ENCODE peak calls at places on chromosomes 6 and 20, in six cellular contexts. V is aorta, P is spleen, Y is astrocyte, H is tibial nerve, J is RWPE1. N is an unnamed sample.

GRCh38 chr6:131924881-131925474 is 26.2 kb downstream of the CCN2 start:
- DNase-seq in V (no peak), P (no peak), Y (peak), H (no peak), J (peak), N (no peak)

GRCh38 chr6:894274-894673 is 201.3 kb upstream of the EXOC2 start:
- DNase-seq in V (no peak), P (no peak), Y (no peak), H (no peak), J (no peak), N (no peak)

GRCh38 chr20:11918280-11918952 is 723 bp downstream of the BTBD3 start:
- DNase-seq in V (no peak), P (no peak), Y (no peak), H (no peak), J (no peak), N (peak)

GRCh38 chr20:36435799-36436541 is 105.3 kb upstream of the MYL9 start:
- DNase-seq in V (peak), P (peak), Y (peak), H (peak), J (peak), N (peak)

GRCh38 chr6:140602431-140602836 is 1228.0 kb upstream of the CITED2 start:
- DNase-seq in V (no peak), P (no peak), Y (peak), H (no peak), J (no peak), N (no peak)

GRCh38 chr6:21229061-21229460 is 364.5 kb upstream of the SOX4 start:
- DNase-seq in V (no peak), P (no peak), Y (no peak), H (no peak), J (no peak), N (no peak)

GRCh38 chr20:58048096-58048702 is 180.3 kb downstream of the ANKRD60 start:
- DNase-seq in V (peak), P (no peak), Y (peak), H (no peak), J (peak), N (no peak)

GRCh38 chr6:99879431-99879830 is 114.6 kb downstream of the MCHR2 start:
- DNase-seq in V (no peak), P (no peak), Y (no peak), H (no peak), J (no peak), N (no peak)

GRCh38 chr6:3776881-3777507 is 25.5 kb upstream of the PXDC1 start:
- DNase-seq in V (no peak), P (no peak), Y (no peak), H (no peak), J (peak), N (no peak)

GRCh38 chr20:63416109-63416430 is 54.9 kb upstream of the CHRNA4 start:
- DNase-seq in V (no peak), P (no peak), Y (no peak), H (no peak), J (no peak), N (no peak)

GRCh38 chr6:4776967-4777925 is 1.0 kb downstream of the CDYL start:
- DNase-seq in V (no peak), P (no peak), Y (peak), H (peak), J (no peak), N (peak)

GRCh38 chr6:73525546-73526330 is 4.9 kb upstream of the EEF1A1 start:
- DNase-seq in V (no peak), P (no peak), Y (no peak), H (no peak), J (no peak), N (no peak)
- H3K27ac ChIP-seq in V (no peak), P (no peak), Y (no peak), H (no peak), J (no peak), N (peak)

GRCh38 chr6:169452869-169453186 is 199.2 kb upstream of the THBS2 start:
- DNase-seq in V (no peak), P (no peak), Y (no peak), H (no peak), J (no peak), N (no peak)
- H3K27ac ChIP-seq in V (peak), P (peak), Y (no peak), H (peak), J (no peak), N (peak)

DNA sequence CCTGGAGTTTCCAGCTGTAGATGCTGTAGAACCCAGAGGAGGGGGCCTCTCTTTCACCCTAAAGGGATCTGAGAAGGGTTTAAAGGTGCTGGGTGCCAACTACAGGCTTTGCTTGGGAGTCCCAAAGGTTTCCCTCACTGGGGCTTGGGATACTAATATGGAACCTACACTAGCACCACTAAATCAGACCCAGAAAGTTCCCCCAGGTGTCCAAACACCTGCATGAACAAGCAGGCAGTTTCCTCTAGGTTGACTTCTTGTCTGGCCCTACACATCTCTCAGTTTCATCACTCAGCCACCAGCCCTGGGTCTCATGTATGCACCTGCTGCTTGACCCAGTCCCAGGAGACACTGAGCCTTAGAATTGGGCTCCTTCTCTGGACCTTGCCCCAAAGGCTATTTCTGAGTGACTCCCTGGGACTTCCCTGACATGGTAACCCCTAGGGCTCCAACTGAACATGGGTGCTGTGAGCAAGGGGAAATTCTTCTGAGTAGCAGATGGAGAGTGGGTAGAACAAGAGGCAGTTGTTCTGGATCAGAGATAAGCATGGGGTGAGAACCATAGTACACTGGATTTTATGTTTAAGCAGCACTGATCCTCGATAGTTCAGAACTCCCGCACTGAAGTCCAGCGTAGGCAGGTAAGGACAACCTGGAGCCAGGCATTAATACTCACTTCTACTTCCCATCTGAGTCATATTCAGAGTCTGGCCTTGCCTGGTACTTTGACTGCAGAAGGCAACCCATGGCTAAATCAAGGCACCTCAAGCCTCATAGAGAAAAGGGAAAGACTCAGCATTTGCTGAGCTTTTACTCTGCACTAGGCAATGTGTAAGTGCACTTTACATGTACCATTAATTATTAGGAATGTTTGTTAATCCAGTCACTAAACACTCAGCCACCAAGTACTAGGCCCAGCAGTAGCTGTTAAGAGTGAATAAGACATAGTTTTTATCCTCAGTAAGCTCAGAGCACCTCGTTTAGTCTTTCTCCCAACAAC is 16.8 kb downstream of the BCL2L1 start:
- DNase-seq in V (no peak), P (peak), Y (no peak), H (no peak), J (no peak), N (no peak)
- H3K27ac ChIP-seq in V (peak), P (peak), Y (peak), H (peak), J (peak), N (no peak)

GRCh38 chr20:53176133-53176532 is 204.0 kb downstream of the TSHZ2 start:
- DNase-seq in V (no peak), P (no peak), Y (no peak), H (no peak), J (no peak), N (no peak)

GRCh38 chr20:53171065-53171464 is 198.9 kb downstream of the TSHZ2 start:
- DNase-seq in V (no peak), P (no peak), Y (no peak), H (no peak), J (no peak), N (no peak)

GRCh38 chr20:53175135-53175780 is 203.1 kb downstream of the TSHZ2 start:
- DNase-seq in V (no peak), P (no peak), Y (no peak), H (no peak), J (no peak), N (no peak)

GRCh38 chr20:53177687-53178086 is 205.5 kb downstream of the TSHZ2 start:
- DNase-seq in V (no peak), P (no peak), Y (no peak), H (no peak), J (no peak), N (no peak)

DNA sequence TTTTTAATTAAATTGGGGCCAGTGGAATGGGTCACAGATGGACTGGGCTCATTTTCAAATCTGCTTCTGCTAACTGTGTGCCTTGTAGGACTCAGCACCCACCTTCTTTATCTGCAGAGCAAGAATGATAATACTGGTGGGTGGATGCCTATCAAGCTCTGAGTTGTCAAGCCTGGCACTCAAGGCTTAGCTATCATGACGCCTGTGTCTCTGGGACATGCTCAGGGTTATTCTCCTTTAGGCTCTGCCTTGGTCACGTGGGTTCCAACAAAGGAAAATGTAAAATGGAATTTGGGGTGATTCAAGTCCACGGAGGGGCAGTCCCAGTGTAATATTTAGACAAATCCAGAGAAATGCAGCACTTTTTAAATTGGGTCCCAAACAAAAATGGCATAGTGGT is 202.3 kb downstream of the TSHZ2 start:
- DNase-seq in V (no peak), P (no peak), Y (no peak), H (no peak), J (no peak), N (no peak)
- H3K27ac ChIP-seq in V (no peak), P (no peak), Y (no peak), H (no peak), J (no peak), N (no peak)

DNA sequence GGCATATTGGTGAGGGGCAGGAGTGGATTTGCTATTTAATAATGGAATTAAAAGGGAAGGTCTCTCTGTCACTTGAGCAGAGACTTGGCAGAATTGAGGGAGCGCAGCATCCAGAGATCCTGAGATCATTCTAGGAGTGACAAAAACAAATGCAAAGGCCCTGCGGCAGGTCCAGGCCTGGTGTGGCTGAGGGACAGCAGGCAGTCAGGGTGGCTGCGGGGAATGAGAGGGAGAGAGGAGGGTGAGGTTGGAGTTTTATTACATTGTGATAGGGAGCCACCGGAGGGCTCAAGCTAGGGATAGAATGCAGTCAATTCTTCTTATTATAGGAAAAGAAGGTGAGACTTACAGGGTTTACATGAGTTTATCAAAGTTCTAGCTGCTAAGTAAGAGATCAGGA is 59.5 kb upstream of the PBOV1 start:
- DNase-seq in V (no peak), P (no peak), Y (no peak), H (no peak), J (no peak), N (no peak)
- H3K27ac ChIP-seq in V (no peak), P (no peak), Y (no peak), H (no peak), J (no peak), N (no peak)

DNA sequence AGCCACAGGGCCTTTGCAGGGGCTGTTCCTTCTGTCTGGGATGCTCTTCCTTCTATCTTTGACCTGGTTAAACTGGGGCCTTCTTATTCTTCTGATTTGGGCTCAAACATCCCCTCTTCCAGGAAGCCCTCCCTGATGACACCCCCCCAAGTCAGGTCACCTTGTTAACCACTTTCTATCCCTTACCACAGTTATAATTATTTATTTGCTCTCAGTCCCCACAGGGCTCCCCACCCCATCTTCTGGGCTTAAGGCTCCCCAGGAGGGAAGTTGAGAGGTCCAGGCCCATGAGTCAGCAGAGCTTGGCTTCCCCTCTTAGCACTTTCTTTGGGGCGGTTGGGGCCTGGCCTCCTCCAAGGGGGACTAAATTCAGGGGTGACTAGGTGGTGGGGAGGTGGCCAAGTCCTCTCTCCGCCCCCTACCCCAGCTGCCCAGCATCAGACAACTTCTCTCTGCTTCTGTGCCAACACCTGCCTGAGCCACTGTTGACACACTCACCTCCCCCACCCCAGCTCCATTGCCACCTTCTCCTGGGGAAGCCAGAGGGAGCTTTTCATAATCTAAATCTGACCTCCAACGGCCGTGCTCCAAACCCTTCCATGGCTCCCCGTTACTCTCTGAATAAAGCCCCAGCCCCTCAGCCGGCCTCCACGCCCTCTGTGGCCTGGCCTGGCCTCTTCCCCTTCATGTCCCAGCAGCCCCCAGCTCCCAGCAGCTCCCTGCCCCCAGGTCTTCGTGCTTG is 70.0 kb downstream of the CEBPB start:
- DNase-seq in V (no peak), P (no peak), Y (no peak), H (no peak), J (no peak), N (peak)
- H3K27ac ChIP-seq in V (no peak), P (peak), Y (no peak), H (peak), J (peak), N (peak)

GRCh38 chr6:39891353-39891752 is 42.9 kb downstream of the MOCS1 start:
- DNase-seq in V (no peak), P (no peak), Y (no peak), H (no peak), J (no peak), N (no peak)
- H3K27ac ChIP-seq in V (no peak), P (peak), Y (no peak), H (peak), J (no peak), N (no peak)

N was measured in osteoblast.